ENCODE peak calls at places on chromosomes 4 and X, in ten cellular contexts. Y is HL-60, S is ovary, N is coronary artery, X is SJCRH30, J is left lung, U is GM23248, K is foreskin keratinocyte, H is endodermal cell, P is esophagus muscularis mucosa. B is an unnamed sample.

GRCh38 chr4:41299486-41299885 is 42.8 kb downstream of the UCHL1 start:
- DNase-seq in Y (no peak), S (no peak), N (no peak), X (no peak), J (no peak), U (no peak), K (no peak), H (no peak), P (no peak), B (no peak)

GRCh38 chrX:22300130-22300529 is 27.4 kb downstream of the CBLL2 start:
- DNase-seq in Y (no peak), S (no peak), N (no peak), X (peak), J (no peak), U (peak), K (peak), H (no peak), P (no peak), B (peak)

GRCh38 chr4:2925496-2925895 is 37.7 kb downstream of the NOP14 start:
- DNase-seq in Y (no peak), S (no peak), N (no peak), X (no peak), J (no peak), U (no peak), K (no peak), H (no peak), P (no peak), B (no peak)

GRCh38 chr4:189804884-189805283 is 135.8 kb upstream of the FRG1 start:
- DNase-seq in Y (no peak), S (no peak), N (no peak), X (no peak), J (no peak), U (no peak), K (no peak), H (no peak), P (no peak), B (no peak)

GRCh38 chrX:49039598-49040375 is 3.4 kb downstream of the TFE3 start:
- DNase-seq in Y (peak), S (peak), N (peak), X (peak), J (peak), U (peak), K (peak), H (peak), P (peak), B (peak)

GRCh38 chr4:173121044-173121685 is 47.4 kb upstream of the GALNT7 start:
- DNase-seq in Y (peak), S (no peak), N (no peak), X (peak), J (no peak), U (peak), K (peak), H (peak), P (no peak), B (no peak)

GRCh38 chr4:148068065-148068911 is 336.4 kb downstream of the ARHGAP10 start:
- DNase-seq in Y (no peak), S (no peak), N (no peak), X (peak), J (no peak), U (no peak), K (no peak), H (peak), P (no peak), B (no peak)

GRCh38 chr4:15131551-15131950 is 129.3 kb downstream of the CPEB2 start:
- DNase-seq in Y (no peak), S (no peak), N (no peak), X (no peak), J (no peak), U (no peak), K (no peak), H (peak), P (no peak), B (no peak)

GRCh38 chr4:5524900-5525299 is 183.5 kb downstream of the EVC2 start:
- DNase-seq in Y (no peak), S (no peak), N (no peak), X (peak), J (no peak), U (peak), K (no peak), H (no peak), P (peak), B (peak)

GRCh38 chr4:23061431-23061830 is 368.7 kb downstream of the GBA3 start:
- DNase-seq in Y (no peak), S (no peak), N (no peak), X (no peak), J (no peak), U (no peak), K (no peak), H (no peak), P (no peak), B (no peak)

GRCh38 chrX:43165343-43165920 is 387.5 kb upstream of the PPP1R2C start:
- DNase-seq in Y (no peak), S (no peak), N (no peak), X (no peak), J (no peak), U (no peak), K (no peak), H (no peak), P (no peak), B (no peak)

GRCh38 chr4:14856076-14856926 is 146.0 kb upstream of the CPEB2 start:
- DNase-seq in Y (peak), S (peak), N (peak), X (peak), J (peak), U (peak), K (peak), H (peak), P (no peak), B (peak)

GRCh38 chr4:184983660-184984356 is 34.5 kb upstream of the HELT start:
- DNase-seq in Y (peak), S (peak), N (no peak), X (peak), J (peak), U (peak), K (peak), H (peak), P (no peak), B (peak)

GRCh38 chrX:18895157-18895952 is 88.6 kb downstream of the PHKA2 start:
- DNase-seq in Y (no peak), S (peak), N (peak), X (no peak), J (no peak), U (peak), K (peak), H (no peak), P (no peak), B (peak)

GRCh38 chr4:35151816-35152572 is 1092.3 kb downstream of the ARAP2 start:
- DNase-seq in Y (no peak), S (no peak), N (no peak), X (peak), J (no peak), U (no peak), K (no peak), H (peak), P (no peak), B (no peak)

GRCh38 chr4:69830529-69831269 is 29.2 kb downstream of the SULT1E1 start:
- DNase-seq in Y (no peak), S (no peak), N (no peak), X (no peak), J (no peak), U (peak), K (peak), H (peak), P (no peak), B (peak)

GRCh38 chr4:168794881-168795280 is 215.2 kb downstream of the CBR4 start:
- DNase-seq in Y (no peak), S (no peak), N (peak), X (no peak), J (no peak), U (no peak), K (no peak), H (no peak), P (no peak), B (no peak)

GRCh38 chr4:22597471-22597870 is 81.6 kb upstream of the ADGRA3 start:
- DNase-seq in Y (peak), S (no peak), N (no peak), X (no peak), J (no peak), U (no peak), K (no peak), H (no peak), P (peak), B (no peak)

GRCh38 chrX:136711147-136711546 is 63.2 kb downstream of the CD40LG start:
- DNase-seq in Y (no peak), S (peak), N (no peak), X (peak), J (peak), U (peak), K (no peak), H (peak), P (no peak), B (no peak)

GRCh38 chrX:19772306-19772705 is 115.1 kb downstream of the SH3KBP1 start:
- DNase-seq in Y (no peak), S (no peak), N (no peak), X (peak), J (no peak), U (peak), K (no peak), H (no peak), P (no peak), B (no peak)

GRCh38 chr4:76198411-76199237 is 15.0 kb downstream of the SCARB2 start:
- DNase-seq in Y (peak), S (peak), N (peak), X (peak), J (peak), U (peak), K (peak), H (peak), P (peak), B (peak)

GRCh38 chr4:64508089-64508488 is 98.8 kb upstream of the TECRL start:
- DNase-seq in Y (no peak), S (no peak), N (no peak), X (no peak), J (no peak), U (no peak), K (no peak), H (no peak), P (no peak), B (no peak)

GRCh38 chr4:175017751-175018150 is 99.6 kb downstream of the ADAM29 start:
- DNase-seq in Y (no peak), S (no peak), N (no peak), X (no peak), J (no peak), U (no peak), K (no peak), H (no peak), P (no peak), B (no peak)

GRCh38 chr4:14529653-14530052 is 472.6 kb upstream of the CPEB2 start:
- DNase-seq in Y (no peak), S (no peak), N (no peak), X (peak), J (no peak), U (no peak), K (no peak), H (peak), P (no peak), B (no peak)

GRCh38 chr4:118989098-118990080 is 100.7 kb downstream of the SYNPO2 start:
- DNase-seq in Y (no peak), S (no peak), N (no peak), X (no peak), J (no peak), U (peak), K (peak), H (no peak), P (peak), B (peak)

GRCh38 chr4:159655547-159655946 is 552.7 kb downstream of the RAPGEF2 start:
- DNase-seq in Y (no peak), S (no peak), N (no peak), X (peak), J (no peak), U (no peak), K (peak), H (no peak), P (no peak), B (peak)

GRCh38 chrX:123454712-123455431 is 270.8 kb downstream of the GRIA3 start:
- DNase-seq in Y (no peak), S (no peak), N (no peak), X (no peak), J (no peak), U (peak), K (no peak), H (no peak), P (no peak), B (no peak)

GRCh38 chr4:180635276-180635675 is 1607.9 kb upstream of the TENM3 start:
- DNase-seq in Y (no peak), S (no peak), N (no peak), X (no peak), J (no peak), U (no peak), K (no peak), H (no peak), P (no peak), B (no peak)

GRCh38 chr4:108350332-108350731 is 181.6 kb upstream of the LEF1 start:
- DNase-seq in Y (no peak), S (no peak), N (no peak), X (peak), J (no peak), U (no peak), K (no peak), H (peak), P (no peak), B (no peak)

GRCh38 chr4:25861951-25862410 is 807 bp downstream of the SEL1L3 start:
- DNase-seq in Y (no peak), S (peak), N (no peak), X (peak), J (peak), U (peak), K (peak), H (peak), P (no peak), B (no peak)
- H3K27ac ChIP-seq in Y (peak), S (no peak), N (no peak), X (peak), J (peak), U (peak), K (no peak), H (no peak), P (peak), B (peak)

GRCh38 chr4:9602389-9602914 is 158.2 kb downstream of the DEFB131A start:
- DNase-seq in Y (no peak), S (no peak), N (no peak), X (no peak), J (no peak), U (no peak), K (no peak), H (no peak), P (no peak), B (no peak)
- H3K27ac ChIP-seq in Y (no peak), S (no peak), N (no peak), X (no peak), J (no peak), U (no peak), K (no peak), H (no peak), P (no peak), B (no peak)

GRCh38 chrX:103360092-103360491 is 3.8 kb downstream of the TCEAL9 start:
- DNase-seq in Y (no peak), S (no peak), N (no peak), X (no peak), J (no peak), U (no peak), K (no peak), H (no peak), P (no peak), B (no peak)

GRCh38 chrX:103356023-103356798 is at the start of gene TCEAL9:
- DNase-seq in Y (no peak), S (peak), N (peak), X (peak), J (peak), U (peak), K (peak), H (peak), P (peak), B (no peak)

GRCh38 chrX:103357871-103358270 is 1.6 kb downstream of the TCEAL9 start:
- DNase-seq in Y (no peak), S (no peak), N (no peak), X (no peak), J (no peak), U (no peak), K (no peak), H (no peak), P (no peak), B (no peak)

GRCh38 chrX:103360916-103361315 is 4.6 kb downstream of the TCEAL9 start:
- DNase-seq in Y (no peak), S (no peak), N (no peak), X (no peak), J (no peak), U (no peak), K (no peak), H (no peak), P (no peak), B (no peak)

GRCh38 chrX:103356897-103357296 is 591 bp downstream of the TCEAL9 start:
- DNase-seq in Y (no peak), S (peak), N (no peak), X (no peak), J (no peak), U (peak), K (no peak), H (peak), P (no peak), B (no peak)
- H3K27ac ChIP-seq in Y (no peak), S (peak), N (peak), X (peak), J (peak), U (peak), K (peak), H (peak), P (peak), B (peak)

GRCh38 chrX:69615779-69616519 is at the start of gene EDA:
- DNase-seq in Y (peak), S (peak), N (peak), X (peak), J (peak), U (peak), K (peak), H (peak), P (peak), B (peak)
- H3K27ac ChIP-seq in Y (no peak), S (no peak), N (no peak), X (no peak), J (no peak), U (no peak), K (no peak), H (peak), P (peak), B (no peak)

DNA sequence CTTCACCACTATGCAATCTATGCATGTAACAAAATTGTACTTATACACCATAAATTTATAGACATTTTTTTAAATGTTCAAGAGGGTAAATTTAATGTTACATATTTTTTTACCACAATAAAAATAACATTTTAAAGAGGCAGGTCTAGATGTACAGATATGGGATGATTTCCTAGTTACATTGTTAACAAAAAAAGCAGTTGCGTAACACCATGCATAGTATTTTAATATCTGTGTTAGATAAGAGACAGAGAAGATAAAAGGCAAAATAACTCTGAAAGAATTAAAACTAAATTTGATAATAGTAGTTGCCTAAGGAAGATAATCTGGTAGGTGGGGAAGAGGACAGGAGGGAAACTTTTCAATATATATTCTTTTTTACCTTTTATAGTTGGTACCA is 9.1 kb upstream of the ATRX start:
- DNase-seq in Y (no peak), S (no peak), N (no peak), X (no peak), J (no peak), U (no peak), K (no peak), H (no peak), P (no peak), B (no peak)
- H3K27ac ChIP-seq in Y (no peak), S (no peak), N (no peak), X (no peak), J (no peak), U (no peak), K (no peak), H (no peak), P (no peak), B (no peak)

DNA sequence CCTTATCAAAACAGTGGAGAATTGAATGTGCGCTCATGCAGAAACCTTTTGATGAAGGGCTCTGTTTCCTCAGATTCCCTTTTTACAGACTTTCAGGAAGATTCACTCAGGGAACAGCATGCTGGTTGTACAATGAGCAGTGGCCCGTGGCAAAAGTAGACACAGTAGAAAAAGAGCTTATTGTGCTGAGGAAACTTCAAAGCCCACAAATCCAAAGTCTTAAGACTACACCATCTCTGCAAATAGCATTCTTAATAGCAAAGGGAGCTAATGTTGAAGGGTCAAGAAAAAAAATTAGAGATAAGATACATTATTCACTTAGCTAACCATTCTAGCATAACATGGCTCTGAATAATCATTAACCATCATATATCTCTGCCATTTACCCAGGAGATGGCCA is 859.0 kb downstream of the PDHA2 start:
- DNase-seq in Y (no peak), S (no peak), N (no peak), X (no peak), J (no peak), U (no peak), K (no peak), H (no peak), P (no peak), B (no peak)
- H3K27ac ChIP-seq in Y (no peak), S (no peak), N (no peak), X (no peak), J (no peak), U (no peak), K (no peak), H (no peak), P (no peak), B (no peak)

GRCh38 chr4:85790582-85790981 is 315.6 kb downstream of the ARHGAP24 start:
- DNase-seq in Y (no peak), S (no peak), N (no peak), X (no peak), J (no peak), U (peak), K (no peak), H (no peak), P (no peak), B (no peak)

GRCh38 chr4:85787133-85787532 is 312.2 kb downstream of the ARHGAP24 start:
- DNase-seq in Y (no peak), S (no peak), N (no peak), X (no peak), J (no peak), U (peak), K (peak), H (no peak), P (no peak), B (peak)

GRCh38 chr4:85793256-85793655 is 318.3 kb downstream of the ARHGAP24 start:
- DNase-seq in Y (no peak), S (no peak), N (no peak), X (no peak), J (no peak), U (no peak), K (no peak), H (no peak), P (no peak), B (no peak)

GRCh38 chr4:85798011-85798770 is 323.2 kb downstream of the ARHGAP24 start:
- DNase-seq in Y (peak), S (no peak), N (no peak), X (no peak), J (no peak), U (peak), K (peak), H (no peak), P (no peak), B (no peak)

GRCh38 chr4:85792576-85792975 is 317.6 kb downstream of the ARHGAP24 start:
- DNase-seq in Y (no peak), S (no peak), N (no peak), X (no peak), J (no peak), U (no peak), K (no peak), H (no peak), P (no peak), B (no peak)
- H3K27ac ChIP-seq in Y (no peak), S (no peak), N (peak), X (no peak), J (no peak), U (peak), K (no peak), H (no peak), P (no peak), B (no peak)

GRCh38 chr4:52658671-52659015 is 458 bp downstream of the USP46 start:
- DNase-seq in Y (no peak), S (peak), N (no peak), X (peak), J (no peak), U (peak), K (no peak), H (peak), P (no peak), B (no peak)
- H3K27ac ChIP-seq in Y (peak), S (peak), N (peak), X (peak), J (peak), U (peak), K (peak), H (peak), P (peak), B (peak)